ENCODE peak calls at places on chromosomes 13 and 19, in seven cellular contexts. F is left lung; O is bronchial epithelial cell; I is fibroblast of pulmonary artery; A is effector memory CD4-positive, alpha-beta T cell; H is nephron progenitor cell; C is Daoy. S is an unnamed sample.

GRCh38 chr13:63609574-63609973 is 2193.9 kb upstream of the PCDH20 start:
- DNase-seq in O (no peak), A (no peak), I (no peak), C (no peak), H (no peak), F (no peak), S (no peak)

GRCh38 chr19:48757089-48757675 is 1.9 kb downstream of the FGF21 start:
- DNase-seq in O (no peak), C (no peak), I (no peak), H (no peak), F (peak), A (no peak), S (no peak)

GRCh38 chr19:19460761-19461265 is 54.5 kb downstream of the TSSK6 start:
- DNase-seq in I (peak), H (peak), A (peak), C (no peak), F (peak), O (no peak), S (peak)

GRCh38 chr19:9834302-9834725 is 804 bp upstream of the PIN1 start:
- DNase-seq in I (no peak), A (no peak), C (no peak), H (no peak), O (no peak), F (no peak), S (no peak)

GRCh38 chr19:1074512-1075283 is 7.7 kb downstream of the ARHGAP45 start:
- DNase-seq in F (peak), A (peak), I (no peak), O (no peak), C (peak), H (no peak), S (no peak)

GRCh38 chr19:47028372-47028672 is 8.7 kb downstream of the NPAS1 start:
- DNase-seq in F (no peak), I (no peak), H (peak), O (no peak), A (no peak), C (no peak), S (no peak)

GRCh38 chr13:30872685-30873443 is 33.2 kb upstream of the MEDAG start:
- DNase-seq in A (no peak), H (no peak), I (peak), C (peak), F (no peak), O (no peak), S (peak)

GRCh38 chr19:336067-336614 is 8.5 kb downstream of the MIER2 start:
- DNase-seq in C (no peak), A (no peak), I (no peak), O (no peak), H (no peak), F (no peak), S (peak)

GRCh38 chr19:50512999-50513745 is 541 bp downstream of the ASPDH start:
- DNase-seq in H (no peak), F (peak), C (no peak), A (no peak), O (no peak), I (no peak), S (no peak)

GRCh38 chr19:2495130-2495641 is 19.3 kb downstream of the GADD45B start:
- DNase-seq in A (no peak), C (peak), O (peak), F (peak), I (peak), H (no peak), S (peak)

GRCh38 chr19:41691268-41691970 is 3.3 kb upstream of the CEACAM7 start:
- DNase-seq in F (no peak), O (peak), A (peak), C (peak), H (no peak), I (peak), S (peak)

GRCh38 chr13:51397262-51397933 is 55.4 kb downstream of the INTS6 start:
- DNase-seq in C (no peak), I (peak), H (no peak), A (no peak), O (no peak), F (no peak), S (peak)

GRCh38 chr13:22173605-22174004 is 502.7 kb downstream of the FGF9 start:
- DNase-seq in H (no peak), A (no peak), F (no peak), C (peak), I (no peak), O (peak), S (peak)

GRCh38 chr13:99656092-99656745 is 154.9 kb downstream of the TM9SF2 start:
- DNase-seq in O (peak), I (peak), C (peak), H (peak), A (peak), F (no peak), S (peak)

GRCh38 chr13:27593267-27593666 is 27.1 kb downstream of the LNX2 start:
- DNase-seq in F (no peak), I (no peak), O (no peak), H (no peak), A (no peak), C (no peak), S (no peak)

GRCh38 chr19:38417544-38418506 is 8.2 kb downstream of the RASGRP4 start:
- DNase-seq in I (no peak), F (peak), C (peak), H (peak), O (peak), A (peak), S (no peak)

GRCh38 chr19:35715981-35716734 is 1.6 kb upstream of the KMT2B start:
- DNase-seq in C (peak), F (peak), A (no peak), O (no peak), I (peak), H (peak), S (no peak)

S was measured in fibroblast of mammary gland.